ENCODE peak calls at places on chromosomes 13 and 19, in six cellular contexts. G, W, R, U, A and N are unnamed samples.

GRCh38 chr19:2055871-2056809 is 5.1 kb upstream of the MKNK2 start:
- DNase-seq in G (peak; percentile 65), A (peak; percentile 61), R (no peak), U (no peak), W (no peak), N (peak; percentile 88)

GRCh38 chr19:54316746-54317107 is 3.8 kb upstream of the LILRA5 start:
- DNase-seq in A (no peak), U (no peak), W (no peak), G (peak; percentile 15), R (no peak), N (no peak)

GRCh38 chr19:1245884-1246816 is 2.2 kb upstream of the MIDN start:
- DNase-seq in G (no peak), W (no peak), A (no peak), U (no peak), R (peak; percentile 69), N (peak; percentile 97)

GRCh38 chr19:2814426-2814825 is 5.2 kb upstream of the ZNF554 start:
- DNase-seq in A (peak; percentile 13), W (no peak), G (no peak), R (no peak), U (no peak), N (peak; percentile 43)

GRCh38 chr13:41742917-41743552 is 217.9 kb downstream of the VWA8 start:
- DNase-seq in R (no peak), G (no peak), A (no peak), W (no peak), U (no peak), N (no peak)

GRCh38 chr13:113093580-113094409 is 11.8 kb upstream of the F7 start:
- DNase-seq in R (no peak), G (no peak), U (no peak), A (no peak), W (no peak), N (peak; percentile 49)

GRCh38 chr19:18789883-18790565 is 1.1 kb downstream of the COMP start:
- DNase-seq in G (no peak), R (no peak), A (peak; percentile 69), W (no peak), U (no peak), N (peak; percentile 79)

GRCh38 chr13:108959254-108959653 is 329.8 kb downstream of the MYO16 start:
- DNase-seq in U (no peak), G (no peak), A (no peak), R (no peak), W (no peak), N (no peak)

GRCh38 chr13:87361216-87361615 is 310.0 kb upstream of the SLITRK5 start:
- DNase-seq in W (no peak), U (no peak), R (no peak), A (no peak), G (no peak), N (no peak)

GRCh38 chr19:33261511-33262192 is 36.0 kb upstream of the SLC7A10 start:
- DNase-seq in A (peak; percentile 68), U (no peak), G (no peak), R (no peak), W (no peak), N (no peak)

GRCh38 chr13:109348514-109349340 is 437.7 kb downstream of the IRS2 start:
- DNase-seq in R (no peak), W (no peak), A (no peak), G (no peak), U (no peak), N (no peak)

GRCh38 chr19:9757544-9758501 is 10.7 kb downstream of the ZNF846 start:
- DNase-seq in R (no peak), G (no peak), W (no peak), A (no peak), U (no peak), N (no peak)
- H3K4me3 ChIP-seq in R (no peak overlapping the region), G (no peak overlapping the region), W (no peak overlapping the region), A (no peak overlapping the region), U (no peak overlapping the region), N (no peak overlapping the region)

GRCh38 chr19:29624489-29625210 is 18.6 kb downstream of the POP4 start:
- DNase-seq in G (no peak), R (no peak), A (no peak), W (no peak), U (no peak), N (peak; percentile 18)
- TF ChIP-seq CTCF in G (no peak), R (no peak), A (no peak), W (no peak), U (no peak), N (no peak)

GRCh38 chr19:5172859-5173577 is 167.6 kb downstream of the PTPRS start:
- DNase-seq in U (peak; percentile 78), G (no peak), W (no peak), A (no peak), R (no peak), N (peak; percentile 78)
- H3K4me3 ChIP-seq in U (no peak overlapping the region), G (no peak overlapping the region), W (no peak overlapping the region), A (no peak overlapping the region), R (no peak overlapping the region), N (no peak overlapping the region)

GRCh38 chr13:26605845-26606244 is 48.4 kb downstream of the WASF3 start:
- DNase-seq in W (no peak), U (no peak), R (no peak), A (no peak), G (no peak), N (no peak)
- TF ChIP-seq CTCF in W (no peak), U (no peak), R (no peak), A (no peak), G (peak; percentile 17), N (no peak)

DNA sequence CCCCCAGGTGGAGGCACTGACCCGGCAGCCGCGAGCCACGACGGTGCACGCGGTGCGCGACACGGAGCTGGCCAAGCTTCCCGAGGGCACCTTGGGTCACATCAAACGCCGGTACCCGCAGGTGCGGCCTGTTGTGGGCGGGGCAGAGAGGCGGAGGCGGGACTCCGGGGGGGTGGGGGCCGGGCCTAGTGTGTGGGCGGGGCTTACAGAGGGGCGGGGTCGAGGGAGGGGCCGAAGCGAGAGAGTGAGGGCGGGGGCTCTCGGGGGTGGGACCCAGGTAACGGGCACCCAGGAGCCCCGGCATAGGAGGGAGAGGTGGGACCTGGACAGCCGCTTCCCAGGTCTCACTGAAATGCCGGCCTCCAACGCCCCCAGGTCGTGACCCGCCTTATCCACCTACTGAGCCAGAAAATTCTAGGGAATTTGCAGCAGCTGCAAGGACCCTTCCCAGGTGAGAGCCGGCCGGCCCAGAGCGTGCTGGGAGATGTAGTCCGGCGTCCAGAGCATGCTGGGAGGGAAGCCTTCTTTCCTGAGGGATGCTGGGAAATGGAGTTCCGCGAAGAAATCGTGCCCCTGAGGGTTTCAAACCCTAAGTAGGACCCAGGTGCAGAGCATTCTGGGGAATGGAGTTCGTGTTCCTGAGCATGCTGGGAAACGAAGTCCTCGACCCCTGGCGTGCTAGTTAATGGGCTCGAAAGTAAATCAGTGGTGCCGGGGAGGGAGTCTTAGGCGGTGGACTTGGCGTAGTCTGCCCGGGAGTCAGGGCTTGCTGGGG is 15.7 kb downstream of the PNPLA6 start:
- DNase-seq in G (peak; percentile 38), A (peak; percentile 98), R (peak; percentile 85), W (no peak), U (peak; percentile 33), N (peak; percentile 92)
- H3K4me3 ChIP-seq in G (no peak overlapping the region), A (peak overlapping the region; percentile 32), R (peak overlapping the region; percentile 34), W (no peak overlapping the region), U (peak overlapping the region; percentile 14), N (peak overlapping the region; percentile 34)

GRCh38 chr19:55504981-55505380 is 16.7 kb downstream of the SSC5D start:
- DNase-seq in A (no peak), W (no peak), U (no peak), G (no peak), R (no peak), N (no peak)
- TF ChIP-seq CTCF in A (no peak), W (no peak), U (no peak), G (no peak), R (no peak), N (no peak)

GRCh38 chr13:27432180-27432579 is 7.8 kb downstream of the GTF3A start:
- DNase-seq in A (no peak), R (no peak), W (no peak), G (no peak), U (no peak), N (no peak)
- H3K4me3 ChIP-seq in A (no peak overlapping the region), R (no peak overlapping the region), W (no peak overlapping the region), G (no peak overlapping the region), U (no peak overlapping the region), N (no peak overlapping the region)